ENCODE peak calls at places on chromosomes 16 and 17, in seven cellular contexts. D is fibroblast of lung; T is NCI-H345; C is activated CD8-positive, alpha-beta memory T cell treated with anti-CD3 and anti-CD28 coated beads for 1 hour; S is ELR; O is fibroblast of pulmonary artery; A is non-pigmented ciliary epithelial cell. L is an unnamed sample.

GRCh38 chr16:53714080-53715050 is 10.4 kb downstream of the FTO start:
- DNase-seq in D (no peak), T (no peak), C (no peak), S (no peak), O (peak), A (no peak), L (peak)

GRCh38 chr17:77331161-77331864 is 190.5 kb downstream of the SEC14L1 start:
- DNase-seq in D (peak), T (peak), C (peak), S (peak), O (peak), A (no peak), L (peak)

GRCh38 chr17:67500261-67500660 is 123.2 kb downstream of the PITPNC1 start:
- DNase-seq in D (no peak), T (no peak), C (no peak), S (peak), O (peak), A (no peak), L (no peak)

GRCh38 chr16:30896203-30896889 is at the start of gene CTF1:
- DNase-seq in D (peak), T (peak), C (no peak), S (peak), O (peak), A (no peak), L (no peak)

GRCh38 chr16:47858333-47859067 is 297.3 kb downstream of the ABCC12 start:
- DNase-seq in D (peak), T (peak), C (no peak), S (no peak), O (peak), A (no peak), L (peak)

GRCh38 chr17:82237746-82238561 is 9.1 kb downstream of the SLC16A3 start:
- DNase-seq in D (no peak), T (no peak), C (no peak), S (no peak), O (no peak), A (no peak), L (no peak)

GRCh38 chr17:63452091-63452978 is 6.2 kb upstream of the CYB561 start:
- DNase-seq in D (no peak), T (no peak), C (no peak), S (no peak), O (no peak), A (no peak), L (no peak)

GRCh38 chr17:49486012-49486641 is 9.0 kb upstream of the NGFR start:
- DNase-seq in D (no peak), T (no peak), C (no peak), S (no peak), O (no peak), A (no peak), L (no peak)

GRCh38 chr17:43021739-43022512 is at the start of gene VAT1:
- DNase-seq in D (peak), T (peak), C (no peak), S (peak), O (peak), A (no peak), L (peak)

GRCh38 chr17:75641343-75641742 is 8.1 kb downstream of the SMIM5 start:
- DNase-seq in D (no peak), T (no peak), C (no peak), S (no peak), O (no peak), A (no peak), L (no peak)

GRCh38 chr17:7465481-7466275 is 13.8 kb downstream of the ZBTB4 start:
- DNase-seq in D (no peak), T (no peak), C (no peak), S (no peak), O (no peak), A (no peak), L (no peak)

L was measured in NCI-H2227 treated with DMSO at 0.1 percent for 48 hours.